ENCODE peak calls at places on chromosomes 16 and 17, in ten cellular contexts. F is endodermal cell, M is heart right ventricle, I is lung, O is GM23338, C is ascending aorta, D is cardiac muscle cell, Z is kidney epithelial cell, L is HepG2, A is fibroblast of lung. G is an unnamed sample. For H3K36me3 and H3K27me3, the result is how much of the 10 kb centered on the place peaks cover.

GRCh38 chr16:48013476-48013875 is 142.3 kb downstream of the ABCC12 start:
- DNase-seq in F (no peak), M (no peak), I (no peak), O (no peak), C (no peak), D (peak), Z (peak), L (no peak), A (peak), G (no peak)

GRCh38 chr17:42562845-42563509 is 1.0 kb downstream of the COASY start:
- DNase-seq in F (no peak), M (no peak), I (no peak), O (no peak), C (no peak), D (peak), Z (no peak), L (peak), A (no peak), G (peak)

GRCh38 chr17:28944862-28945741 is 6.2 kb downstream of the PHF12 start:
- DNase-seq in F (no peak), M (no peak), I (no peak), O (no peak), C (no peak), D (peak), Z (no peak), L (no peak), A (peak), G (no peak)

GRCh38 chr17:32695864-32696263 is 181.1 kb downstream of the MYO1D start:
- DNase-seq in F (no peak), M (no peak), I (no peak), O (no peak), C (no peak), D (no peak), Z (no peak), L (no peak), A (no peak), G (no peak)

GRCh38 chr17:78839173-78839761 is 1.3 kb downstream of the USP36 start:
- DNase-seq in F (no peak), M (no peak), I (no peak), O (no peak), C (no peak), D (no peak), Z (no peak), L (no peak), A (peak), G (no peak)

GRCh38 chr17:79393358-79394038 is 217.4 kb downstream of the RBFOX3 start:
- DNase-seq in F (peak), M (peak), I (peak), O (peak), C (peak), D (peak), Z (no peak), L (peak), A (peak), G (peak)

GRCh38 chr16:892536-893255 is 78.1 kb downstream of the LMF1 start:
- DNase-seq in F (peak), M (no peak), I (no peak), O (no peak), C (no peak), D (peak), Z (no peak), L (no peak), A (no peak), G (peak)

GRCh38 chr17:27475070-27475673 is 18.9 kb downstream of the KSR1 start:
- DNase-seq in F (no peak), M (no peak), I (no peak), O (no peak), C (no peak), D (no peak), Z (no peak), L (no peak), A (no peak), G (no peak)

GRCh38 chr17:32486701-32487459 is at the start of gene CDK5R1:
- DNase-seq in F (peak), M (peak), I (peak), O (peak), C (no peak), D (peak), Z (no peak), L (peak), A (peak), G (peak)

GRCh38 chr16:29807426-29808218 is 1.3 kb downstream of the MAZ start:
- DNase-seq in F (peak), M (peak), I (peak), O (peak), C (peak), D (peak), Z (no peak), L (peak), A (peak), G (peak)

GRCh38 chr17:73968680-73969079 is 234.8 kb upstream of the RPL38 start:
- DNase-seq in F (peak), M (no peak), I (no peak), O (peak), C (no peak), D (no peak), Z (no peak), L (no peak), A (no peak), G (peak)

GRCh38 chr16:51967566-51967965 is 579.4 kb downstream of the TOX3 start:
- DNase-seq in F (no peak), M (no peak), I (no peak), O (no peak), C (no peak), D (no peak), Z (no peak), L (no peak), A (no peak), G (no peak)

GRCh38 chr17:72683506-72684404 is 408.7 kb downstream of the SLC39A11 start:
- DNase-seq in F (peak), M (no peak), I (peak), O (no peak), C (no peak), D (peak), Z (peak), L (peak), A (peak), G (no peak)

GRCh38 chr17:7704601-7705268 is at the start of gene EFNB3:
- DNase-seq in F (peak), M (no peak), I (no peak), O (peak), C (no peak), D (peak), Z (no peak), L (no peak), A (peak), G (peak)

GRCh38 chr17:8502100-8502499 is 66.4 kb downstream of the NDEL1 start:
- DNase-seq in F (no peak), M (no peak), I (no peak), O (no peak), C (peak), D (no peak), Z (no peak), L (no peak), A (no peak), G (no peak)

GRCh38 chr16:76428858-76429257 is 151.7 kb downstream of the CNTNAP4 start:
- DNase-seq in F (no peak), M (no peak), I (no peak), O (no peak), C (no peak), D (peak), Z (peak), L (peak), A (no peak), G (no peak)

GRCh38 chr17:36019423-36019822 is 1.7 kb upstream of the CCL23 start:
- DNase-seq in F (no peak), M (no peak), I (no peak), O (no peak), C (no peak), D (no peak), Z (no peak), L (no peak), A (no peak), G (no peak)

GRCh38 chr17:56597495-56597990 is 4.0 kb downstream of the NOG start:
- DNase-seq in F (peak), M (peak), I (no peak), O (peak), C (no peak), D (no peak), Z (no peak), L (no peak), A (peak), G (peak)

GRCh38 chr17:49567871-49568694 is 7.6 kb upstream of the NXPH3 start:
- DNase-seq in F (peak), M (peak), I (peak), O (peak), C (peak), D (peak), Z (no peak), L (peak), A (peak), G (peak)

GRCh38 chr17:68327823-68328557 is 36.7 kb downstream of the ARSG start:
- DNase-seq in F (no peak), M (no peak), I (no peak), O (no peak), C (no peak), D (no peak), Z (no peak), L (no peak), A (no peak), G (no peak)

GRCh38 chr17:57915532-57915931 is 39.7 kb downstream of the CUEDC1 start:
- DNase-seq in F (peak), M (peak), I (no peak), O (no peak), C (no peak), D (no peak), Z (no peak), L (no peak), A (no peak), G (no peak)

GRCh38 chr16:57873218-57873617 is 70.9 kb upstream of the KIFC3 start:
- DNase-seq in F (peak), M (no peak), I (no peak), O (peak), C (no peak), D (no peak), Z (no peak), L (no peak), A (no peak), G (peak)

GRCh38 chr17:44557653-44558285 is 485 bp downstream of the FZD2 start:
- DNase-seq in F (peak), M (peak), I (no peak), O (peak), C (peak), D (peak), Z (no peak), L (no peak), A (peak), G (peak)

GRCh38 chr16:4410335-4411075 is 5.9 kb downstream of the CORO7 start:
- DNase-seq in F (no peak), M (no peak), I (no peak), O (no peak), C (no peak), D (peak), Z (no peak), L (no peak), A (peak), G (peak)

GRCh38 chr17:16915752-16916556 is 56.0 kb downstream of the TNFRSF13B start:
- DNase-seq in F (peak), M (peak), I (peak), O (peak), C (peak), D (peak), Z (no peak), L (peak), A (peak), G (peak)

GRCh38 chr17:17924131-17924856 is 47.9 kb downstream of the TOM1L2 start:
- DNase-seq in F (no peak), M (no peak), I (no peak), O (no peak), C (no peak), D (no peak), Z (no peak), L (no peak), A (peak), G (no peak)

GRCh38 chr17:28567604-28568003 is 3.7 kb downstream of the PIGS start:
- DNase-seq in F (peak), M (no peak), I (no peak), O (no peak), C (no peak), D (no peak), Z (no peak), L (no peak), A (no peak), G (no peak)

GRCh38 chr17:82023447-82024241 is 539 bp downstream of the LRRC45 start:
- DNase-seq in F (peak), M (no peak), I (no peak), O (peak), C (no peak), D (peak), Z (no peak), L (no peak), A (peak), G (peak)

GRCh38 chr16:84277244-84277823 is 17.3 kb upstream of the WFDC1 start:
- DNase-seq in F (peak), M (peak), I (peak), O (peak), C (peak), D (peak), Z (no peak), L (peak), A (peak), G (peak)

GRCh38 chr17:16129441-16129840 is 85.9 kb downstream of the NCOR1 start:
- DNase-seq in F (no peak), M (no peak), I (no peak), O (no peak), C (no peak), D (no peak), Z (no peak), L (no peak), A (no peak), G (no peak)

GRCh38 chr16:46859719-46860152 is 24.4 kb upstream of the GPT2 start:
- DNase-seq in F (no peak), M (no peak), I (no peak), O (peak), C (no peak), D (peak), Z (peak), L (peak), A (peak), G (no peak)

GRCh38 chr17:73135774-73136173 is 29.0 kb upstream of the SSTR2 start:
- DNase-seq in F (no peak), M (no peak), I (no peak), O (no peak), C (no peak), D (no peak), Z (no peak), L (no peak), A (no peak), G (no peak)

GRCh38 chr17:4536742-4537411 is 18.3 kb downstream of the MYBBP1A start:
- DNase-seq in F (peak), M (peak), I (no peak), O (peak), C (no peak), D (peak), Z (no peak), L (no peak), A (no peak), G (peak)

GRCh38 chr17:83181991-83182619 is 102.7 kb downstream of the METRNL start:
- DNase-seq in F (peak), M (no peak), I (no peak), O (no peak), C (peak), D (no peak), Z (no peak), L (no peak), A (no peak), G (no peak)

GRCh38 chr17:47131761-47132160 is 57.3 kb downstream of the CDC27 start:
- DNase-seq in F (no peak), M (no peak), I (no peak), O (no peak), C (no peak), D (peak), Z (no peak), L (no peak), A (peak), G (no peak)
- H3K36me3 ChIP-seq in F (half or more), M (half or more), I (under half), O (under half), C (under half), D (half or more), Z (under half), L (half or more), A (under half), G (under half)

DNA sequence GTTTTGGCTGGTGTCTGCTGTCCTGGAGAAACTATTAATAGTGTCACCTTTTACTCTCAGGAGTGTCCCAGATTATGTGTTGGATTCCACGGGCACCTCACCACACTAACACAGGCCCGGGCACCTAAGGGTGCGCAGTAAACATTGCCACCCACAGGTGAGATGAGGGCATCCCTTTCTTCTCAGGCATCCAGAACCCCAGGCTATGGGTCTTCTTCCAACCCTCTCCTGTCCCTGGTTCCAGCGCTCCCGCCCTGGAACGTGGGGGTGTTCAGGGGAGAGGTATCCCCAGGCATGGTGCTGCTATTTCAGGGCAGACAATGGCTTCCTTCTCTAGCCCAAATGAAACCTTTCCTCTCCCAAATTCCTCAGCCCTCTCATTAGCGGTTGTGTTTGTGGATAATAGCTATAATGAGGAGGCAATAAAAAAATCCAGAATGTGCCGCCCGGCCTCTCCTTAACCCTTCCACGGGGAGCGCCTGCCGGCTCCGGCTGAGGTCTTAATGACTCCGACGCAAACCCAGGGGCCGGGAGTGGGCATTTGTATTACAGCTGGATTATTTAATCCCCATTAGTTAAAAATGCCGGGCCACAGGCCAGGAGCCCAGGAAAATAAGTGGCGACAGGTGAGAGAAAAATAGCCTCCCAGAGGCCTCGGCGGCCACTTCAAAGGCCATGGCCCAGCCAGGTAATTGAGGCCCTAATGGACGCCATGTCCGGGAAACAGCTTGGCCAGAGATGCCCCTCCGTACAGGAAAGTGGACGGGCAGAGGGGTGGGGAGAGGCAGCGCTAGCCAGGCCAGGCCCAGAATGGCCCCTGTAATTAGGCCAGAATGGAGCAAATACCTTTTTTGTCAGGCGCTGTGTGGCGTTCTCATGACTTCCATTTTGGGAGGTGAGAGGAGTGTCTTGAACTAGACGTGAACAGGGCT is 102.8 kb downstream of the IRX5 start:
- DNase-seq in F (no peak), M (no peak), I (no peak), O (no peak), C (peak), D (no peak), Z (no peak), L (no peak), A (no peak), G (no peak)
- H3K4me3 ChIP-seq in F (no peak), M (no peak), I (no peak), O (no peak), C (no peak), D (no peak), Z (no peak), L (no peak), A (no peak), G (no peak)

DNA sequence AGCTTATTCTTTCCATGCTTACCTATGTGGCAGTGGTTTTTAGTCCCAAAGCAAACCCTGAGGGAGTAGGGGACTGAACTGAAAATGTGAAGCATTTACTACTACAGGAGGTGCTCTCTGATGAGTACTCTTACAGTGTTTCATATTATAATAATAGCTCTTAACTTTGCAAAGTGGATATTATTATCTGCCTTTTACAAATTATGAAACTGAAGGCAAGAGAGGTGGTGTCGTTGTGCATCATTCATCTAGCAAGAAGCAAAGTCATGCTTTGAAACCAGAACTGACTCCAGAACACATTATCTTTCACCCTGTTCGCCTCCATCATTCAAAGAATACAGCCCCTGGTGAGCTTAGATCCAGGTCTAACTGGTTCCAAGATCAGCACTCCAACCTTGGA is 8.2 kb upstream of the KCNH6 start:
- DNase-seq in F (no peak), M (no peak), I (no peak), O (no peak), C (no peak), D (no peak), Z (no peak), L (no peak), A (no peak), G (no peak)
- H3K27me3 ChIP-seq in F (under half), M (under half), I (under half), O (under half), C (under half), D (under half), Z (under half), L (under half), A (under half), G (under half)

GRCh38 chr17:50989149-50989548 is 123.0 kb upstream of the TOB1 start:
- DNase-seq in F (no peak), M (no peak), I (no peak), O (no peak), C (no peak), D (no peak), Z (no peak), L (no peak), A (no peak), G (no peak)

GRCh38 chr17:50988427-50988826 is 122.3 kb upstream of the TOB1 start:
- DNase-seq in F (no peak), M (no peak), I (no peak), O (no peak), C (no peak), D (no peak), Z (no peak), L (peak), A (no peak), G (no peak)

DNA sequence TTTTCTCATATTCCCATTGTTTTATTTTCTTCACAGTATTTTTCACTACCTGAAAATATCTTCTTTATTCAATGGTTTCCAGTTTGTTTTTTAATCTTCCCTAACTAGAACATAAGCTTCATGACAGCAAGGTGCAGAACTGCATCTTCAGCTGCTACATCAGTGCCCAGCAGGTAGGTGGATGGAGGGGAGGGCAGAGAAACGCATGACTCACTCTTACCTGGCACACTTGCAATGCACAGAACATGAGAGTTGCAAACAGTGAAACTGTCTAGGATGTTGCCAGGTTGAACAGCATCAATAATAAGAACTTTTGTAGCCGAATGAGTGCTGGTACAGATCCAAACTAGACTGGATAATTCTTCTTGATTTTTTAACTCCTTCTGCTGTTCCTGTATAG is 127.1 kb downstream of the SPAG9 start:
- DNase-seq in F (no peak), M (no peak), I (no peak), O (no peak), C (no peak), D (no peak), Z (no peak), L (no peak), A (no peak), G (no peak)
- H3K36me3 ChIP-seq in F (half or more), M (half or more), I (under half), O (half or more), C (half or more), D (half or more), Z (under half), L (half or more), A (under half), G (under half)

DNA sequence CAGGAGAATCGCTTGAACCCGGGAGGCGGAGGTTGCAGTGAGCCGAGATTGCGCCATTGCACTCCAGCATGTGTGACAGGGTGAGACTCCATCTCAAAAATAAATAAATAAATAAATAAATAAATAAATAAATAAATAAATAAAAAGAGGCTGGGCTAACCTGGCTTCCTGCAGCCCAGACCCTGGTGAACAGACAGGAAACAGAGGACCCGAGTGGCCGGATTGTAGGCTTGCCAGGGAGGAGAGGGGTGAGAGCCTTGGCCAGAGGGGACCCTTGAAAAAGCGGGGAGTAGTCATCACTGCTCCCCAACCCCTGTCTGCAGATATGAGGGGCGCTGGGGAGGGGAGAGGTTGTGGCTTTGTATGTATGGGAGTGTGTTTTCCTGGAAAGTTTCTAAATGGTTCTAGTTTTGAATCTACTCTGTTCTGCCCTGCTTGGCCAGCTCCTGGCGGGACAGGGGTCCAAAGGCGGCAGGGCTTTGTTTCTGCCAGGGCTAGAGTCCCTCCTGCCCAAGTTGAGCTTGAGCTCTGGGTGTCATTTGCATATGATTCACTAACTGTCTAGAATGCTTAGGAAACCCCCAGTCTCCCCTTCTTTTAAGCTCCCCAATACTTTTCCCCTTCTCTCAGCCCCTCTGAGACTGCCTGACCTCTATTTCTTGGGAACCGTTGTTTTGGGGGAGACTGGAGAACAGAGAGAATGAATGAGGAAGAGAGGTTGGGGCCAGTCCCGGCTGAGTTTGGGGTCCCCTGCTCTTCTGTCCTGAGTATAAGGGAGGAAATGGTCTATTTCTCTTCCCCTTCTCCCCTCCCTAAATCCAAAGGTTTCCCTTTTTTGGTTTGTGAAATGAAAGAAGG is 16.4 kb downstream of the RARA start:
- DNase-seq in F (no peak), M (no peak), I (no peak), O (no peak), C (no peak), D (no peak), Z (no peak), L (no peak), A (no peak), G (no peak)
- H3K4me3 ChIP-seq in F (no peak), M (no peak), I (no peak), O (no peak), C (no peak), D (no peak), Z (no peak), L (no peak), A (no peak), G (no peak)

G was measured in H7.